ENCODE peak calls at places on chromosomes 6 and 20, in seven cellular contexts. T is tibial artery, B is upper lobe of left lung, J is transverse colon, E is spleen, H is AG04449, Q is brain microvascular endothelial cell. K is an unnamed sample.

GRCh38 chr6:67952121-67952520 is 683.0 kb upstream of the ADGRB3 start:
- DNase-seq in T (no peak), B (no peak), J (no peak), E (no peak), H (no peak), Q (peak), K (no peak)

GRCh38 chr6:3892613-3893012 is 43.4 kb downstream of the FAM50B start:
- DNase-seq in T (no peak), B (no peak), J (no peak), E (no peak), H (no peak), Q (no peak), K (no peak)

GRCh38 chr6:160249687-160250086 is 8.9 kb downstream of the SLC22A2 start:
- DNase-seq in T (no peak), B (no peak), J (peak), E (no peak), H (no peak), Q (no peak), K (no peak)

GRCh38 chr6:140083375-140083774 is 708.9 kb upstream of the CITED2 start:
- DNase-seq in T (no peak), B (no peak), J (no peak), E (no peak), H (no peak), Q (no peak), K (no peak)

GRCh38 chr6:1371933-1372332 is 17.4 kb upstream of the FOXF2 start:
- DNase-seq in T (no peak), B (no peak), J (no peak), E (no peak), H (no peak), Q (no peak), K (no peak)

GRCh38 chr20:57653910-57654309 is 33.7 kb upstream of the ZBP1 start:
- DNase-seq in T (no peak), B (no peak), J (no peak), E (peak), H (no peak), Q (no peak), K (no peak)

GRCh38 chr6:26025047-26025893 is 62.0 kb upstream of the HFE start:
- DNase-seq in T (no peak), B (peak), J (no peak), E (no peak), H (no peak), Q (peak), K (no peak)

GRCh38 chr6:82766476-82766875 is 299.2 kb downstream of the UBE3D start:
- DNase-seq in T (no peak), B (no peak), J (no peak), E (no peak), H (no peak), Q (no peak), K (no peak)

GRCh38 chr20:47233333-47234188 is 122.9 kb downstream of the ZMYND8 start:
- DNase-seq in T (no peak), B (no peak), J (no peak), E (no peak), H (peak), Q (no peak), K (no peak)

GRCh38 chr6:165218816-165219215 is 90.6 kb downstream of the C6orf118 start:
- DNase-seq in T (no peak), B (no peak), J (no peak), E (no peak), H (no peak), Q (no peak), K (no peak)

GRCh38 chr6:133995296-133995695 is 42.3 kb downstream of the TBPL1 start:
- DNase-seq in T (no peak), B (no peak), J (no peak), E (no peak), H (no peak), Q (no peak), K (no peak)

GRCh38 chr6:71721642-71722041 is 164.7 kb upstream of the RIMS1 start:
- DNase-seq in T (peak), B (no peak), J (no peak), E (no peak), H (no peak), Q (peak), K (peak)

GRCh38 chr6:151391021-151391470 is 313 bp downstream of the ZBTB2 start:
- DNase-seq in T (peak), B (peak), J (peak), E (peak), H (no peak), Q (peak), K (no peak)

GRCh38 chr6:35400901-35401311 is 51.2 kb upstream of the FANCE start:
- DNase-seq in T (no peak), B (peak), J (peak), E (no peak), H (no peak), Q (no peak), K (no peak)

GRCh38 chr20:57315083-57315963 is 14.3 kb upstream of the SPO11 start:
- DNase-seq in T (no peak), B (no peak), J (no peak), E (no peak), H (no peak), Q (no peak), K (no peak)

GRCh38 chr6:1031671-1032070 is 280.2 kb upstream of the FOXQ1 start:
- DNase-seq in T (no peak), B (no peak), J (no peak), E (no peak), H (no peak), Q (no peak), K (no peak)

GRCh38 chr6:141463237-141463977 is 669.3 kb upstream of the GJE1 start:
- DNase-seq in T (no peak), B (no peak), J (no peak), E (no peak), H (no peak), Q (peak), K (no peak)

GRCh38 chr6:138454976-138455706 is 44.2 kb downstream of the NHSL1 start:
- DNase-seq in T (no peak), B (peak), J (peak), E (no peak), H (no peak), Q (no peak), K (no peak)

GRCh38 chr6:30325150-30325872 is 1.4 kb upstream of the TRIM39 start:
- DNase-seq in T (peak), B (no peak), J (peak), E (peak), H (no peak), Q (peak), K (no peak)

GRCh38 chr6:114284281-114284680 is 58.5 kb downstream of the HS3ST5 start:
- DNase-seq in T (no peak), B (no peak), J (no peak), E (no peak), H (no peak), Q (no peak), K (peak)

GRCh38 chr6:1705630-1706029 is 95.9 kb downstream of the FOXC1 start:
- DNase-seq in T (no peak), B (no peak), J (no peak), E (no peak), H (no peak), Q (no peak), K (no peak)

GRCh38 chr6:104477569-104477968 is 382.1 kb downstream of the HACE1 start:
- DNase-seq in T (no peak), B (no peak), J (no peak), E (no peak), H (no peak), Q (no peak), K (no peak)

GRCh38 chr6:44918893-44919292 is 409.2 kb upstream of the RUNX2 start:
- DNase-seq in T (no peak), B (no peak), J (no peak), E (no peak), H (no peak), Q (no peak), K (no peak)

GRCh38 chr6:104887350-104887749 is 27.6 kb upstream of the HACE1 start:
- DNase-seq in T (no peak), B (no peak), J (no peak), E (no peak), H (no peak), Q (peak), K (peak)

GRCh38 chr6:16205377-16206144 is 32.8 kb upstream of the GMPR start:
- DNase-seq in T (no peak), B (no peak), J (no peak), E (no peak), H (peak), Q (peak), K (peak)

GRCh38 chr6:43669922-43670622 is 17.5 kb downstream of the MRPS18A start:
- DNase-seq in T (no peak), B (no peak), J (no peak), E (no peak), H (no peak), Q (no peak), K (no peak)

GRCh38 chr6:43668151-43669028 is 19.2 kb downstream of the MRPS18A start:
- DNase-seq in T (peak), B (peak), J (peak), E (peak), H (no peak), Q (peak), K (no peak)

GRCh38 chr6:43670623-43670986 is 17.0 kb downstream of the MRPS18A start:
- DNase-seq in T (no peak), B (no peak), J (no peak), E (no peak), H (no peak), Q (no peak), K (no peak)

GRCh38 chr6:43667245-43668150 is 20.1 kb downstream of the MRPS18A start:
- DNase-seq in T (peak), B (peak), J (peak), E (peak), H (no peak), Q (peak), K (peak)

GRCh38 chr6:43669050-43669921 is 18.3 kb downstream of the MRPS18A start:
- DNase-seq in T (peak), B (peak), J (no peak), E (no peak), H (no peak), Q (no peak), K (no peak)
- H3K4me3 ChIP-seq in T (no peak), B (no peak), J (no peak), E (no peak), H (no peak), Q (no peak), K (no peak)

GRCh38 chr6:152720964-152721363 is 23.3 kb downstream of the MYCT1 start:
- DNase-seq in T (no peak), B (no peak), J (no peak), E (no peak), H (no peak), Q (no peak), K (no peak)

GRCh38 chr6:152721956-152722355 is 24.3 kb downstream of the MYCT1 start:
- DNase-seq in T (no peak), B (no peak), J (no peak), E (peak), H (no peak), Q (no peak), K (no peak)

DNA sequence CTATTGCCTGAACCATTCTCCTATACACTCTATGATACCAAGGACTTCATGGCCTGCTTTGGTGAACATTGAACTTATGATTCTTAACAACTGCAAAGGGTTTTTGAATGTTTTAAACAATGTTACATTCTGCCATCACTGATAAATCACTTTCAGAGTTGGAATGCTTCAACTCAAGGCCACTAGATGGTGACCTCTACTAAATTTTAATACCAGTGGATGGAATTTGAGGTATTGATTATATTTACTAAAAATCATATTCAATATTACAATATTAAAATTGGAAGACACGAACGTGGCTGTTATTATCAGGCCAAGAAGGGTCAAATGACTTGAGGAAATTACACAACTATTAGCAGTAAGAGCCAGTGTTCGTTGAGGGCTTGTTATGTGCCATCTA is 18.6 kb downstream of the MYCT1 start:
- DNase-seq in T (no peak), B (no peak), J (no peak), E (no peak), H (no peak), Q (no peak), K (no peak)
- TF ChIP-seq CTCF in T (no peak), B (no peak), J (no peak), E (no peak), H (no peak), Q (no peak), K (no peak)

GRCh38 chr6:41531591-41532582 is 14.3 kb upstream of the FOXP4 start:
- DNase-seq in T (no peak), B (no peak), J (peak), E (peak), H (peak), Q (peak), K (no peak)

GRCh38 chr6:41530476-41530875 is 15.7 kb upstream of the FOXP4 start:
- DNase-seq in T (no peak), B (no peak), J (no peak), E (no peak), H (no peak), Q (no peak), K (no peak)

GRCh38 chr6:41529049-41529448 is 17.1 kb upstream of the FOXP4 start:
- DNase-seq in T (no peak), B (no peak), J (no peak), E (no peak), H (no peak), Q (no peak), K (no peak)

GRCh38 chr6:41529970-41530369 is 16.2 kb upstream of the FOXP4 start:
- DNase-seq in T (no peak), B (no peak), J (no peak), E (no peak), H (no peak), Q (no peak), K (no peak)

DNA sequence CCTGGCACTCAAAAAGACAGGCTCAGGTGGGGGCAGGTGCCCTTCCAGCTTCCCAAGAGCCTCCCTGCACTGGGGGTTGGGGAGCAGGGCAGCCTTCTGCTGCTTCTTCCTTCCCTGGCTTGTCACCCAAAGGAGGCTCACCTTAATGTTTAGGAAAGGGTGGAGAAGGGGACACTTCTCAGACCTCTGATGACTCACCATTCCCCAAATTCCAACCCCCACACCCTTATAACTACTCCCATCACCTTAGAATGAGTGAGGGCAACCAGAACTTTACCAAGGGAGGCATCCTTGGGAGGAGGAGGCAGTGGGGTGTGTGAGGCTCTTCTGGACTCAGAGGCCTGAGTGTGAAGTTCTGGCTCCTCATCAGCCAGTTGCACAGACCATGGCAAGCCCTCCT is 15.2 kb upstream of the FOXP4 start:
- DNase-seq in T (no peak), B (no peak), J (no peak), E (no peak), H (no peak), Q (no peak), K (no peak)
- H3K4me3 ChIP-seq in T (no peak), B (no peak), J (no peak), E (no peak), H (no peak), Q (no peak), K (no peak)

GRCh38 chr20:62145688-62146018 is 2.1 kb downstream of the SS18L1 start:
- DNase-seq in T (no peak), B (no peak), J (no peak), E (no peak), H (no peak), Q (no peak), K (no peak)

GRCh38 chr20:62146019-62146755 is 2.6 kb downstream of the SS18L1 start:
- DNase-seq in T (no peak), B (no peak), J (no peak), E (no peak), H (no peak), Q (no peak), K (no peak)

GRCh38 chr20:62142252-62143117 is 709 bp downstream of the PSMA7 start:
- DNase-seq in T (no peak), B (no peak), J (peak), E (peak), H (no peak), Q (no peak), K (no peak)

GRCh38 chr20:62143118-62143975 is at the start of the genes PSMA7 and SS18L1:
- DNase-seq in T (peak), B (peak), J (peak), E (peak), H (no peak), Q (peak), K (peak)

GRCh38 chr20:62143976-62144825 is 632 bp downstream of the SS18L1 start:
- DNase-seq in T (peak), B (peak), J (peak), E (peak), H (no peak), Q (no peak), K (no peak)
- TF ChIP-seq CTCF in T (no peak), B (no peak), J (no peak), E (no peak), H (no peak), Q (no peak), K (no peak)

DNA sequence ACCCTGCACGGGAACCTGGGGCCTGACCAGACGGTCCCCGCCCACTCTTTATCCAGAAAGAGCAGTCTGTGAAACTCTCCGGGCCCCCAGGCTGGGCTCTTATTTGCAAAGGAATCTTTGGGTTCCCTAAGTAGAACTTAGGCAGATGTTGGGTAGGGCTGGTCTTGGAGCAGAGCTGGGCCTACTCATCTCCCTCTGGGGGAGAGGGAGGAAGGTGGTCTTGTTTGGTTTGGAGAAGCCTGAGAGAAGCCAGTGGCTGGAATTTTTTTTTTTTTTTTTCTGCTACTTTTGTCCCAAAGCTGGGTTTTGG is 829 bp downstream of the PLCG1 start:
- DNase-seq in T (no peak), B (no peak), J (no peak), E (no peak), H (no peak), Q (peak), K (no peak)
- H3K4me3 ChIP-seq in T (peak), B (peak), J (peak), E (peak), H (peak), Q (peak), K (peak)

DNA sequence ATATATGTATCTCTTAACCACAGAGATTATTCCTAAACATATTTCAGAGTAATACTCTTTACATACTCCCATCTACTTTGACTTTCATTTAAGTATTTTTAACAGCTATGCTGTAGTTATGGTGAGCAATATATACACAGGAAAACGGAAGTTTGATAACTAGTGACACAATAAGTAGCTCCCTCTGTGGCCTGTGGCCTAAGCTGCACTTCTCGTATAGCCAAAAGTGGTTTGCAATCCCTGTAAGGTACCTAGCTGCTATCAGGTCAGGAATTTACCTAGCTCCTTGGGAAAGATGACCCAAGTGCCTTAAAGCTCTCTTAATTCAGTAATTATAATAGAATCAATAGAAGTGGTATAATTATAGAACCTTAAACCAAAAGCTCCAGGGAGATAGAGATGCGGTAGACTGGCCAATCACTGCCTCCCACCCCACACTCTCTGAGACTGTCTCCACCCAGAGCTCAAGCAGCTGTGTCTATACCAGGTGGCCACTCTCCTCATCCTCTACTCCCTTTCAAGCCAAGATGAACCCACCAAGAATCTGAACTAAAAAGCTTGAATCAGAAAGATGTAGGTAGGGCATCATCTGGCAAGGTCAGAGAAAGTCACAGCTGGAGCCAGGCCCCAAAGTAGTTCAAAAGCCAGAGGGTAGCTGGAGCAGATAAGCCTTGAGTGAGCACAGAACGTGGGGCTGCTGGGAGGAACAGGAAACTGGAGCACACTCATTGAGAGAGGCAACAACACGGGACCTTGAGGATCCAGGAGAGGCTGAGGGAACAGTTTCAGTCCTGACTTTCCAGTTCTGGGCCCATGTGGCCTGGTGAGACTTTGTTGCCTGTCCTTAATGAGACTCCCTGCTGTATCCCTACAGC is 84.9 kb upstream of the ASF1A start:
- DNase-seq in T (no peak), B (peak), J (no peak), E (no peak), H (no peak), Q (no peak), K (no peak)
- TF ChIP-seq CTCF in T (no peak), B (no peak), J (no peak), E (no peak), H (no peak), Q (no peak), K (no peak)

GRCh38 chr20:43665466-43666176 is 1.3 kb upstream of the MYBL2 start:
- DNase-seq in T (no peak), B (no peak), J (no peak), E (peak), H (no peak), Q (no peak), K (no peak)

GRCh38 chr20:43666376-43667328 is at the start of gene MYBL2:
- DNase-seq in T (no peak), B (peak), J (peak), E (peak), H (no peak), Q (peak), K (no peak)

GRCh38 chr20:43670423-43670822 is 3.5 kb downstream of the MYBL2 start:
- DNase-seq in T (no peak), B (no peak), J (no peak), E (no peak), H (no peak), Q (no peak), K (no peak)

GRCh38 chr20:43669332-43669731 is 2.4 kb downstream of the MYBL2 start:
- DNase-seq in T (no peak), B (no peak), J (no peak), E (peak), H (no peak), Q (peak), K (no peak)

GRCh38 chr20:43667341-43668132 is 623 bp downstream of the MYBL2 start:
- DNase-seq in T (no peak), B (no peak), J (no peak), E (peak), H (no peak), Q (no peak), K (no peak)
- H3K4me3 ChIP-seq in T (no peak), B (peak), J (peak), E (peak), H (peak), Q (peak), K (peak)